ENCODE peak calls at places on chromosomes 13 and 19, in eight cellular contexts. One of them, this sample, is unnamed.

GRCh38 chr13:79528759-79529191 is 47.8 kb downstream of the NDFIP2 start:
- DNase-seq in activated CD4-positive, alpha-beta T cell treated with anti-CD3 and anti-CD28 coated beads, Interleukin-2, amount 50 U/mL, for 1 hour: no peak
- DNase-seq in activated T-cell treated with anti-CD3 and anti-CD28 coated beads, Interleukin-2, amount 50 U/mL, for 72 hours: no peak
- DNase-seq in mammary epithelial cell: no peak
- DNase-seq in COR-L47: no peak
- DNase-seq in amygdala: no peak
- DNase-seq in nephron progenitor cell: no peak
- DNase-seq in stimulated activated CD4-positive, alpha-beta T cell treated with anti-CD3 and anti-CD28 coated beads, Interleukin-2, amount 100 ng/mL, for 48 hours: no peak
- DNase-seq in this sample: no peak

GRCh38 chr13:30027569-30028455 is 177.4 kb upstream of the UBL3 start:
- DNase-seq in COR-L47: no peak
- DNase-seq in activated CD4-positive, alpha-beta T cell treated with anti-CD3 and anti-CD28 coated beads, Interleukin-2, amount 50 U/mL, for 1 hour: no peak
- DNase-seq in nephron progenitor cell: no peak
- DNase-seq in amygdala: no peak
- DNase-seq in stimulated activated CD4-positive, alpha-beta T cell treated with anti-CD3 and anti-CD28 coated beads, Interleukin-2, amount 100 ng/mL, for 48 hours: no peak
- DNase-seq in activated T-cell treated with anti-CD3 and anti-CD28 coated beads, Interleukin-2, amount 50 U/mL, for 72 hours: no peak
- DNase-seq in mammary epithelial cell: no peak
- DNase-seq in this sample: no peak

GRCh38 chr19:35427187-35427586 is 20.9 kb upstream of the FFAR2 start:
- DNase-seq in mammary epithelial cell: no peak
- DNase-seq in nephron progenitor cell: no peak
- DNase-seq in amygdala: no peak
- DNase-seq in COR-L47: no peak
- DNase-seq in stimulated activated CD4-positive, alpha-beta T cell treated with anti-CD3 and anti-CD28 coated beads, Interleukin-2, amount 100 ng/mL, for 48 hours: no peak
- DNase-seq in activated T-cell treated with anti-CD3 and anti-CD28 coated beads, Interleukin-2, amount 50 U/mL, for 72 hours: no peak
- DNase-seq in activated CD4-positive, alpha-beta T cell treated with anti-CD3 and anti-CD28 coated beads, Interleukin-2, amount 50 U/mL, for 1 hour: no peak
- DNase-seq in this sample: no peak

GRCh38 chr19:49987159-49987698 is 26.3 kb upstream of the SIGLEC11 start:
- DNase-seq in amygdala: peak
- DNase-seq in activated T-cell treated with anti-CD3 and anti-CD28 coated beads, Interleukin-2, amount 50 U/mL, for 72 hours: peak
- DNase-seq in stimulated activated CD4-positive, alpha-beta T cell treated with anti-CD3 and anti-CD28 coated beads, Interleukin-2, amount 100 ng/mL, for 48 hours: peak
- DNase-seq in nephron progenitor cell: peak
- DNase-seq in COR-L47: no peak
- DNase-seq in mammary epithelial cell: peak
- DNase-seq in activated CD4-positive, alpha-beta T cell treated with anti-CD3 and anti-CD28 coated beads, Interleukin-2, amount 50 U/mL, for 1 hour: peak
- DNase-seq in this sample: no peak

GRCh38 chr13:76894401-76895110 is 8.4 kb upstream of the KCTD12 start:
- DNase-seq in nephron progenitor cell: no peak
- DNase-seq in activated T-cell treated with anti-CD3 and anti-CD28 coated beads, Interleukin-2, amount 50 U/mL, for 72 hours: no peak
- DNase-seq in stimulated activated CD4-positive, alpha-beta T cell treated with anti-CD3 and anti-CD28 coated beads, Interleukin-2, amount 100 ng/mL, for 48 hours: no peak
- DNase-seq in COR-L47: no peak
- DNase-seq in amygdala: no peak
- DNase-seq in activated CD4-positive, alpha-beta T cell treated with anti-CD3 and anti-CD28 coated beads, Interleukin-2, amount 50 U/mL, for 1 hour: no peak
- DNase-seq in mammary epithelial cell: peak
- DNase-seq in this sample: no peak

GRCh38 chr19:57002195-57002601 is 117.6 kb upstream of the USP29 start:
- DNase-seq in mammary epithelial cell: no peak
- DNase-seq in amygdala: no peak
- DNase-seq in stimulated activated CD4-positive, alpha-beta T cell treated with anti-CD3 and anti-CD28 coated beads, Interleukin-2, amount 100 ng/mL, for 48 hours: no peak
- DNase-seq in activated CD4-positive, alpha-beta T cell treated with anti-CD3 and anti-CD28 coated beads, Interleukin-2, amount 50 U/mL, for 1 hour: no peak
- DNase-seq in activated T-cell treated with anti-CD3 and anti-CD28 coated beads, Interleukin-2, amount 50 U/mL, for 72 hours: no peak
- DNase-seq in COR-L47: no peak
- DNase-seq in nephron progenitor cell: no peak
- DNase-seq in this sample: no peak

GRCh38 chr19:40621283-40621682 is 20.1 kb downstream of the LTBP4 start:
- DNase-seq in amygdala: no peak
- DNase-seq in stimulated activated CD4-positive, alpha-beta T cell treated with anti-CD3 and anti-CD28 coated beads, Interleukin-2, amount 100 ng/mL, for 48 hours: no peak
- DNase-seq in mammary epithelial cell: no peak
- DNase-seq in nephron progenitor cell: no peak
- DNase-seq in COR-L47: no peak
- DNase-seq in activated T-cell treated with anti-CD3 and anti-CD28 coated beads, Interleukin-2, amount 50 U/mL, for 72 hours: no peak
- DNase-seq in activated CD4-positive, alpha-beta T cell treated with anti-CD3 and anti-CD28 coated beads, Interleukin-2, amount 50 U/mL, for 1 hour: no peak
- DNase-seq in this sample: no peak

GRCh38 chr13:109870281-109871017 is 84.1 kb upstream of the IRS2 start:
- DNase-seq in amygdala: no peak
- DNase-seq in activated CD4-positive, alpha-beta T cell treated with anti-CD3 and anti-CD28 coated beads, Interleukin-2, amount 50 U/mL, for 1 hour: no peak
- DNase-seq in nephron progenitor cell: no peak
- DNase-seq in stimulated activated CD4-positive, alpha-beta T cell treated with anti-CD3 and anti-CD28 coated beads, Interleukin-2, amount 100 ng/mL, for 48 hours: no peak
- DNase-seq in activated T-cell treated with anti-CD3 and anti-CD28 coated beads, Interleukin-2, amount 50 U/mL, for 72 hours: no peak
- DNase-seq in COR-L47: no peak
- DNase-seq in mammary epithelial cell: no peak
- DNase-seq in this sample: no peak

GRCh38 chr19:32483574-32483973 is 78.0 kb downstream of the DPY19L3 start:
- DNase-seq in COR-L47: no peak
- DNase-seq in activated CD4-positive, alpha-beta T cell treated with anti-CD3 and anti-CD28 coated beads, Interleukin-2, amount 50 U/mL, for 1 hour: no peak
- DNase-seq in activated T-cell treated with anti-CD3 and anti-CD28 coated beads, Interleukin-2, amount 50 U/mL, for 72 hours: no peak
- DNase-seq in nephron progenitor cell: no peak
- DNase-seq in stimulated activated CD4-positive, alpha-beta T cell treated with anti-CD3 and anti-CD28 coated beads, Interleukin-2, amount 100 ng/mL, for 48 hours: no peak
- DNase-seq in amygdala: no peak
- DNase-seq in mammary epithelial cell: no peak
- DNase-seq in this sample: no peak

GRCh38 chr19:22784051-22784450 is at the start of gene ZNF99:
- DNase-seq in stimulated activated CD4-positive, alpha-beta T cell treated with anti-CD3 and anti-CD28 coated beads, Interleukin-2, amount 100 ng/mL, for 48 hours: no peak
- DNase-seq in amygdala: peak
- DNase-seq in mammary epithelial cell: no peak
- DNase-seq in activated T-cell treated with anti-CD3 and anti-CD28 coated beads, Interleukin-2, amount 50 U/mL, for 72 hours: no peak
- DNase-seq in nephron progenitor cell: no peak
- DNase-seq in COR-L47: no peak
- DNase-seq in activated CD4-positive, alpha-beta T cell treated with anti-CD3 and anti-CD28 coated beads, Interleukin-2, amount 50 U/mL, for 1 hour: no peak
- DNase-seq in this sample: no peak

GRCh38 chr19:32651729-32652140 is 23.2 kb downstream of the ANKRD27 start:
- DNase-seq in mammary epithelial cell: no peak
- DNase-seq in activated CD4-positive, alpha-beta T cell treated with anti-CD3 and anti-CD28 coated beads, Interleukin-2, amount 50 U/mL, for 1 hour: no peak
- DNase-seq in nephron progenitor cell: peak
- DNase-seq in stimulated activated CD4-positive, alpha-beta T cell treated with anti-CD3 and anti-CD28 coated beads, Interleukin-2, amount 100 ng/mL, for 48 hours: no peak
- DNase-seq in activated T-cell treated with anti-CD3 and anti-CD28 coated beads, Interleukin-2, amount 50 U/mL, for 72 hours: no peak
- DNase-seq in COR-L47: no peak
- DNase-seq in amygdala: peak
- DNase-seq in this sample: no peak

GRCh38 chr13:76462003-76462402 is 424.2 kb downstream of the KCTD12 start:
- DNase-seq in activated T-cell treated with anti-CD3 and anti-CD28 coated beads, Interleukin-2, amount 50 U/mL, for 72 hours: no peak
- DNase-seq in amygdala: no peak
- DNase-seq in mammary epithelial cell: no peak
- DNase-seq in activated CD4-positive, alpha-beta T cell treated with anti-CD3 and anti-CD28 coated beads, Interleukin-2, amount 50 U/mL, for 1 hour: no peak
- DNase-seq in nephron progenitor cell: no peak
- DNase-seq in COR-L47: no peak
- DNase-seq in stimulated activated CD4-positive, alpha-beta T cell treated with anti-CD3 and anti-CD28 coated beads, Interleukin-2, amount 100 ng/mL, for 48 hours: no peak
- DNase-seq in this sample: no peak

GRCh38 chr13:113882266-113882627 is 18.4 kb upstream of the GAS6 start:
- DNase-seq in nephron progenitor cell: no peak
- DNase-seq in amygdala: no peak
- DNase-seq in activated CD4-positive, alpha-beta T cell treated with anti-CD3 and anti-CD28 coated beads, Interleukin-2, amount 50 U/mL, for 1 hour: no peak
- DNase-seq in COR-L47: no peak
- DNase-seq in mammary epithelial cell: no peak
- DNase-seq in activated T-cell treated with anti-CD3 and anti-CD28 coated beads, Interleukin-2, amount 50 U/mL, for 72 hours: no peak
- DNase-seq in stimulated activated CD4-positive, alpha-beta T cell treated with anti-CD3 and anti-CD28 coated beads, Interleukin-2, amount 100 ng/mL, for 48 hours: no peak
- DNase-seq in this sample: no peak

GRCh38 chr19:42985588-42985987 is 40.7 kb downstream of the PSG11 start:
- DNase-seq in activated T-cell treated with anti-CD3 and anti-CD28 coated beads, Interleukin-2, amount 50 U/mL, for 72 hours: no peak
- DNase-seq in mammary epithelial cell: no peak
- DNase-seq in activated CD4-positive, alpha-beta T cell treated with anti-CD3 and anti-CD28 coated beads, Interleukin-2, amount 50 U/mL, for 1 hour: no peak
- DNase-seq in COR-L47: no peak
- DNase-seq in nephron progenitor cell: no peak
- DNase-seq in amygdala: no peak
- DNase-seq in stimulated activated CD4-positive, alpha-beta T cell treated with anti-CD3 and anti-CD28 coated beads, Interleukin-2, amount 100 ng/mL, for 48 hours: no peak
- DNase-seq in this sample: no peak

GRCh38 chr19:49216076-49216475 is 58.5 kb downstream of the TRPM4 start:
- DNase-seq in amygdala: no peak
- DNase-seq in activated CD4-positive, alpha-beta T cell treated with anti-CD3 and anti-CD28 coated beads, Interleukin-2, amount 50 U/mL, for 1 hour: no peak
- DNase-seq in stimulated activated CD4-positive, alpha-beta T cell treated with anti-CD3 and anti-CD28 coated beads, Interleukin-2, amount 100 ng/mL, for 48 hours: no peak
- DNase-seq in activated T-cell treated with anti-CD3 and anti-CD28 coated beads, Interleukin-2, amount 50 U/mL, for 72 hours: no peak
- DNase-seq in mammary epithelial cell: no peak
- DNase-seq in nephron progenitor cell: no peak
- DNase-seq in COR-L47: no peak
- DNase-seq in this sample: no peak

GRCh38 chr19:46076951-46077814 is 36.4 kb upstream of the IGFL4 start:
- DNase-seq in stimulated activated CD4-positive, alpha-beta T cell treated with anti-CD3 and anti-CD28 coated beads, Interleukin-2, amount 100 ng/mL, for 48 hours: peak
- DNase-seq in COR-L47: peak
- DNase-seq in activated T-cell treated with anti-CD3 and anti-CD28 coated beads, Interleukin-2, amount 50 U/mL, for 72 hours: peak
- DNase-seq in mammary epithelial cell: peak
- DNase-seq in amygdala: peak
- DNase-seq in activated CD4-positive, alpha-beta T cell treated with anti-CD3 and anti-CD28 coated beads, Interleukin-2, amount 50 U/mL, for 1 hour: no peak
- DNase-seq in nephron progenitor cell: peak
- DNase-seq in this sample: peak

GRCh38 chr19:41013359-41013758 is 22.3 kb downstream of the CYP2B6 start:
- DNase-seq in mammary epithelial cell: no peak
- DNase-seq in stimulated activated CD4-positive, alpha-beta T cell treated with anti-CD3 and anti-CD28 coated beads, Interleukin-2, amount 100 ng/mL, for 48 hours: no peak
- DNase-seq in activated T-cell treated with anti-CD3 and anti-CD28 coated beads, Interleukin-2, amount 50 U/mL, for 72 hours: no peak
- DNase-seq in nephron progenitor cell: no peak
- DNase-seq in amygdala: no peak
- DNase-seq in COR-L47: no peak
- DNase-seq in activated CD4-positive, alpha-beta T cell treated with anti-CD3 and anti-CD28 coated beads, Interleukin-2, amount 50 U/mL, for 1 hour: no peak
- DNase-seq in this sample: no peak

GRCh38 chr19:7737215-7737614 is 5.3 kb upstream of the CLEC4G start:
- DNase-seq in nephron progenitor cell: no peak
- DNase-seq in activated CD4-positive, alpha-beta T cell treated with anti-CD3 and anti-CD28 coated beads, Interleukin-2, amount 50 U/mL, for 1 hour: no peak
- DNase-seq in stimulated activated CD4-positive, alpha-beta T cell treated with anti-CD3 and anti-CD28 coated beads, Interleukin-2, amount 100 ng/mL, for 48 hours: no peak
- DNase-seq in COR-L47: no peak
- DNase-seq in activated T-cell treated with anti-CD3 and anti-CD28 coated beads, Interleukin-2, amount 50 U/mL, for 72 hours: no peak
- DNase-seq in mammary epithelial cell: no peak
- DNase-seq in amygdala: no peak
- DNase-seq in this sample: no peak

GRCh38 chr19:49231389-49231788 is 73.8 kb downstream of the TRPM4 start:
- DNase-seq in activated T-cell treated with anti-CD3 and anti-CD28 coated beads, Interleukin-2, amount 50 U/mL, for 72 hours: peak
- DNase-seq in amygdala: no peak
- DNase-seq in mammary epithelial cell: no peak
- DNase-seq in nephron progenitor cell: no peak
- DNase-seq in COR-L47: no peak
- DNase-seq in activated CD4-positive, alpha-beta T cell treated with anti-CD3 and anti-CD28 coated beads, Interleukin-2, amount 50 U/mL, for 1 hour: no peak
- DNase-seq in stimulated activated CD4-positive, alpha-beta T cell treated with anti-CD3 and anti-CD28 coated beads, Interleukin-2, amount 100 ng/mL, for 48 hours: no peak
- DNase-seq in this sample: no peak

GRCh38 chr13:31209172-31209818 is 9.5 kb downstream of the B3GLCT start:
- DNase-seq in amygdala: peak
- DNase-seq in nephron progenitor cell: peak
- DNase-seq in mammary epithelial cell: no peak
- DNase-seq in stimulated activated CD4-positive, alpha-beta T cell treated with anti-CD3 and anti-CD28 coated beads, Interleukin-2, amount 100 ng/mL, for 48 hours: no peak
- DNase-seq in activated CD4-positive, alpha-beta T cell treated with anti-CD3 and anti-CD28 coated beads, Interleukin-2, amount 50 U/mL, for 1 hour: no peak
- DNase-seq in COR-L47: peak
- DNase-seq in activated T-cell treated with anti-CD3 and anti-CD28 coated beads, Interleukin-2, amount 50 U/mL, for 72 hours: no peak
- DNase-seq in this sample: peak

GRCh38 chr13:110137677-110138008 is 169.3 kb downstream of the COL4A1 start:
- DNase-seq in mammary epithelial cell: no peak
- DNase-seq in nephron progenitor cell: peak
- DNase-seq in COR-L47: peak
- DNase-seq in amygdala: peak
- DNase-seq in activated T-cell treated with anti-CD3 and anti-CD28 coated beads, Interleukin-2, amount 50 U/mL, for 72 hours: peak
- DNase-seq in activated CD4-positive, alpha-beta T cell treated with anti-CD3 and anti-CD28 coated beads, Interleukin-2, amount 50 U/mL, for 1 hour: no peak
- DNase-seq in stimulated activated CD4-positive, alpha-beta T cell treated with anti-CD3 and anti-CD28 coated beads, Interleukin-2, amount 100 ng/mL, for 48 hours: no peak
- DNase-seq in this sample: peak

GRCh38 chr19:325937-326565 is 18.5 kb downstream of the MIER2 start:
- DNase-seq in COR-L47: no peak
- DNase-seq in activated CD4-positive, alpha-beta T cell treated with anti-CD3 and anti-CD28 coated beads, Interleukin-2, amount 50 U/mL, for 1 hour: no peak
- DNase-seq in amygdala: no peak
- DNase-seq in nephron progenitor cell: no peak
- DNase-seq in activated T-cell treated with anti-CD3 and anti-CD28 coated beads, Interleukin-2, amount 50 U/mL, for 72 hours: no peak
- DNase-seq in stimulated activated CD4-positive, alpha-beta T cell treated with anti-CD3 and anti-CD28 coated beads, Interleukin-2, amount 100 ng/mL, for 48 hours: no peak
- DNase-seq in mammary epithelial cell: no peak
- DNase-seq in this sample: no peak

GRCh38 chr13:46596501-46596900 is 43.5 kb downstream of the LRCH1 start:
- DNase-seq in activated T-cell treated with anti-CD3 and anti-CD28 coated beads, Interleukin-2, amount 50 U/mL, for 72 hours: no peak
- DNase-seq in stimulated activated CD4-positive, alpha-beta T cell treated with anti-CD3 and anti-CD28 coated beads, Interleukin-2, amount 100 ng/mL, for 48 hours: no peak
- DNase-seq in activated CD4-positive, alpha-beta T cell treated with anti-CD3 and anti-CD28 coated beads, Interleukin-2, amount 50 U/mL, for 1 hour: no peak
- DNase-seq in nephron progenitor cell: no peak
- DNase-seq in amygdala: no peak
- DNase-seq in mammary epithelial cell: peak
- DNase-seq in COR-L47: no peak
- DNase-seq in this sample: no peak

GRCh38 chr13:105328212-105328611 is 1207.2 kb downstream of the EFNB2 start:
- DNase-seq in stimulated activated CD4-positive, alpha-beta T cell treated with anti-CD3 and anti-CD28 coated beads, Interleukin-2, amount 100 ng/mL, for 48 hours: no peak
- DNase-seq in nephron progenitor cell: no peak
- DNase-seq in mammary epithelial cell: no peak
- DNase-seq in activated T-cell treated with anti-CD3 and anti-CD28 coated beads, Interleukin-2, amount 50 U/mL, for 72 hours: no peak
- DNase-seq in amygdala: no peak
- DNase-seq in COR-L47: no peak
- DNase-seq in activated CD4-positive, alpha-beta T cell treated with anti-CD3 and anti-CD28 coated beads, Interleukin-2, amount 50 U/mL, for 1 hour: no peak
- DNase-seq in this sample: no peak

GRCh38 chr13:38895075-38895474 is 95.6 kb downstream of the STOML3 start:
- DNase-seq in activated T-cell treated with anti-CD3 and anti-CD28 coated beads, Interleukin-2, amount 50 U/mL, for 72 hours: no peak
- DNase-seq in nephron progenitor cell: no peak
- DNase-seq in COR-L47: no peak
- DNase-seq in stimulated activated CD4-positive, alpha-beta T cell treated with anti-CD3 and anti-CD28 coated beads, Interleukin-2, amount 100 ng/mL, for 48 hours: no peak
- DNase-seq in mammary epithelial cell: no peak
- DNase-seq in activated CD4-positive, alpha-beta T cell treated with anti-CD3 and anti-CD28 coated beads, Interleukin-2, amount 50 U/mL, for 1 hour: no peak
- DNase-seq in amygdala: no peak
- DNase-seq in this sample: no peak

GRCh38 chr13:113238542-113238941 is 29.1 kb downstream of the CUL4A start:
- DNase-seq in COR-L47: no peak
- DNase-seq in activated T-cell treated with anti-CD3 and anti-CD28 coated beads, Interleukin-2, amount 50 U/mL, for 72 hours: no peak
- DNase-seq in mammary epithelial cell: no peak
- DNase-seq in nephron progenitor cell: no peak
- DNase-seq in activated CD4-positive, alpha-beta T cell treated with anti-CD3 and anti-CD28 coated beads, Interleukin-2, amount 50 U/mL, for 1 hour: no peak
- DNase-seq in amygdala: no peak
- DNase-seq in stimulated activated CD4-positive, alpha-beta T cell treated with anti-CD3 and anti-CD28 coated beads, Interleukin-2, amount 100 ng/mL, for 48 hours: no peak
- DNase-seq in this sample: no peak

GRCh38 chr13:28339419-28339818 is 155.5 kb downstream of the FLT1 start:
- DNase-seq in amygdala: no peak
- DNase-seq in stimulated activated CD4-positive, alpha-beta T cell treated with anti-CD3 and anti-CD28 coated beads, Interleukin-2, amount 100 ng/mL, for 48 hours: no peak
- DNase-seq in COR-L47: no peak
- DNase-seq in activated T-cell treated with anti-CD3 and anti-CD28 coated beads, Interleukin-2, amount 50 U/mL, for 72 hours: no peak
- DNase-seq in nephron progenitor cell: no peak
- DNase-seq in activated CD4-positive, alpha-beta T cell treated with anti-CD3 and anti-CD28 coated beads, Interleukin-2, amount 50 U/mL, for 1 hour: no peak
- DNase-seq in mammary epithelial cell: no peak
- DNase-seq in this sample: no peak

GRCh38 chr13:22454586-22454985 is 726.2 kb upstream of the SGCG start:
- DNase-seq in mammary epithelial cell: no peak
- DNase-seq in amygdala: no peak
- DNase-seq in nephron progenitor cell: peak
- DNase-seq in COR-L47: no peak
- DNase-seq in stimulated activated CD4-positive, alpha-beta T cell treated with anti-CD3 and anti-CD28 coated beads, Interleukin-2, amount 100 ng/mL, for 48 hours: no peak
- DNase-seq in activated T-cell treated with anti-CD3 and anti-CD28 coated beads, Interleukin-2, amount 50 U/mL, for 72 hours: no peak
- DNase-seq in activated CD4-positive, alpha-beta T cell treated with anti-CD3 and anti-CD28 coated beads, Interleukin-2, amount 50 U/mL, for 1 hour: no peak
- DNase-seq in this sample: peak

This sample was measured in NCI-H345.